ENCODE peak calls at places on chromosomes 3 and 15, in eight cellular contexts. S is tibial artery; X is A549; N is NCI-H69; U is NCI-H187 treated with DMSO at 0.1 percent for 48 hours; F is SK-N-SH; Y is NCI-H146; G is stimulated activated CD8-positive, alpha-beta memory T cell treated with anti-CD3 and anti-CD28 coated beads, Interleukin-4, amount 100 ng/mL, for 1 hour. Q is an unnamed sample.

GRCh38 chr3:177598110-177598833 is 401.0 kb upstream of the TBL1XR1 start:
- DNase-seq in Y (no peak), G (no peak), F (no peak), S (no peak), N (no peak), U (no peak), X (no peak), Q (no peak)

GRCh38 chr15:72796515-72797337 is 13.2 kb upstream of the ADPGK start:
- DNase-seq in X (peak; percentile 82), Y (peak; percentile 58), U (no peak), S (no peak), G (no peak), F (peak; percentile 93), N (peak; percentile 52), Q (peak; percentile 54)

GRCh38 chr3:10185804-10186762 is 21.4 kb downstream of the IRAK2 start:
- DNase-seq in F (no peak), S (no peak), X (no peak), U (no peak), G (no peak), Y (no peak), N (no peak), Q (no peak)

GRCh38 chr15:62849316-62850129 is 193.0 kb upstream of the TPM1 start:
- DNase-seq in Y (no peak), F (no peak), U (no peak), N (no peak), G (no peak), S (no peak), X (no peak), Q (no peak)

GRCh38 chr3:143565943-143566342 is 282.3 kb downstream of the SLC9A9 start:
- DNase-seq in X (no peak), F (no peak), U (no peak), N (no peak), Y (no peak), S (no peak), G (no peak), Q (no peak)

GRCh38 chr15:83449928-83450501 is 2.9 kb downstream of the SH3GL3 start:
- DNase-seq in U (no peak), G (no peak), X (no peak), S (no peak), F (no peak), N (no peak), Y (no peak), Q (no peak)

GRCh38 chr15:44545934-44546802 is 9.2 kb downstream of the EIF3J start:
- DNase-seq in Y (no peak), U (no peak), X (no peak), G (no peak), N (peak; percentile 37), S (no peak), F (peak; percentile 66), Q (no peak)

GRCh38 chr3:151459360-151459759 is 1.5 kb downstream of the IGSF10 start:
- DNase-seq in G (no peak), S (no peak), F (no peak), U (no peak), Y (peak; percentile 68), N (no peak), X (no peak), Q (no peak)

GRCh38 chr3:35946121-35946856 is 307.0 kb downstream of the ARPP21 start:
- DNase-seq in G (no peak), F (no peak), Y (no peak), N (peak; percentile 19), S (no peak), X (no peak), U (no peak), Q (no peak)

GRCh38 chr3:53180305-53181023 is 19.5 kb downstream of the PRKCD start:
- DNase-seq in G (no peak), U (no peak), Y (no peak), X (no peak), S (peak; percentile 46), N (no peak), F (no peak), Q (no peak)

GRCh38 chr3:48688032-48688736 is 2.5 kb upstream of the NCKIPSD start:
- DNase-seq in X (no peak), F (no peak), S (no peak), U (no peak), G (no peak), N (no peak), Y (no peak), Q (no peak)

GRCh38 chr3:155890671-155891190 is 20.3 kb downstream of the GMPS start:
- DNase-seq in N (peak; percentile 23), G (no peak), Y (no peak), S (no peak), U (no peak), F (peak; percentile 17), X (no peak), Q (no peak)

GRCh38 chr3:156298938-156299337 is 178.6 kb downstream of the KCNAB1 start:
- DNase-seq in U (no peak), F (no peak), Y (no peak), G (no peak), S (peak; percentile 79), N (no peak), X (no peak), Q (peak; percentile 48)

GRCh38 chr3:71101581-71101980 is 481.9 kb downstream of the FOXP1 start:
- DNase-seq in F (no peak), G (no peak), Y (no peak), S (no peak), U (no peak), X (no peak), N (peak; percentile 34), Q (no peak)

GRCh38 chr3:14633819-14634424 is 17.6 kb upstream of the CCDC174 start:
- DNase-seq in X (peak; percentile 66), G (peak; percentile 10), S (peak; percentile 50), F (peak; percentile 59), Y (peak; percentile 59), U (no peak), N (peak; percentile 55), Q (peak; percentile 50)

GRCh38 chr3:133408961-133409360 is 9.1 kb downstream of the BFSP2 start:
- DNase-seq in Y (no peak), X (no peak), G (no peak), F (no peak), U (no peak), S (no peak), N (no peak), Q (no peak)

GRCh38 chr3:190076601-190077444 is 43.9 kb downstream of the P3H2 start:
- DNase-seq in G (no peak), U (no peak), X (peak; percentile 61), F (no peak), N (no peak), S (peak; percentile 35), Y (no peak), Q (no peak)

GRCh38 chr3:66609660-66610547 is 109.1 kb upstream of the LRIG1 start:
- DNase-seq in N (peak; percentile 92), S (no peak), Y (peak; percentile 42), U (no peak), G (no peak), X (no peak), F (peak; percentile 10), Q (no peak)

GRCh38 chr3:157856078-157856939 is 249.9 kb downstream of the SHOX2 start:
- DNase-seq in X (no peak), U (no peak), N (peak; percentile 93), F (no peak), G (no peak), S (no peak), Y (peak; percentile 63), Q (no peak)

Q was measured in heart right ventricle.